ENCODE peak calls at places on chromosomes 3 and 15, in eight cellular contexts. Q is stimulated activated CD4-positive, alpha-beta T cell treated with anti-CD3 and anti-CD28 coated beads, Interleukin-4, amount 100 ng/mL, for 1 hour; W is posterior cingulate gyrus; V is lung microvascular endothelial cell; M is NCI-H1105; Y is breast epithelium; K is AML-193; F is DMS153. O is an unnamed sample.

GRCh38 chr3:123129052-123129451 is 62.2 kb downstream of the PDIA5 start:
- DNase-seq in K (no peak), F (no peak), Y (no peak), W (no peak), Q (no peak), V (no peak), M (no peak), O (no peak)

GRCh38 chr3:32177702-32178198 is 60.7 kb upstream of the CMTM8 start:
- DNase-seq in Y (no peak), W (no peak), Q (peak; percentile 28), M (no peak), V (peak; percentile 92), K (peak; percentile 69), F (peak; percentile 13), O (no peak)

GRCh38 chr3:38257583-38257982 is 8.0 kb upstream of the SLC22A13 start:
- DNase-seq in F (no peak), K (no peak), Y (no peak), V (no peak), W (no peak), M (no peak), Q (no peak), O (no peak)

GRCh38 chr3:107328074-107328473 is 49.2 kb upstream of the CCDC54 start:
- DNase-seq in Y (no peak), M (no peak), K (peak; percentile 35), F (no peak), V (no peak), W (no peak), Q (no peak), O (no peak)

GRCh38 chr15:39774688-39775267 is 7.9 kb downstream of the FSIP1 start:
- DNase-seq in K (peak; percentile 7), V (no peak), W (no peak), F (no peak), M (no peak), Q (peak; percentile 3), Y (no peak), O (no peak)

GRCh38 chr3:126151562-126152302 is 28.7 kb downstream of the ALDH1L1 start:
- DNase-seq in Q (no peak), M (no peak), V (no peak), F (no peak), K (no peak), W (no peak), Y (no peak), O (no peak)

GRCh38 chr15:81133782-81134461 is at the start of gene CFAP161:
- DNase-seq in Q (peak; percentile 40), W (peak; percentile 81), K (no peak), V (no peak), M (peak; percentile 71), F (peak; percentile 50), Y (peak; percentile 57), O (no peak)

GRCh38 chr15:63474810-63475316 is 29.5 kb upstream of the USP3 start:
- DNase-seq in Q (no peak), V (no peak), W (no peak), M (no peak), F (no peak), K (no peak), Y (no peak), O (no peak)

GRCh38 chr3:172181936-172182708 is 142.7 kb downstream of the FNDC3B start:
- DNase-seq in Q (no peak), K (no peak), Y (no peak), M (no peak), W (no peak), V (peak; percentile 91), F (no peak), O (no peak)

GRCh38 chr3:96012941-96013340 is 801.5 kb upstream of the EPHA6 start:
- DNase-seq in V (no peak), M (no peak), Q (no peak), K (no peak), W (no peak), Y (no peak), F (no peak), O (no peak)

GRCh38 chr3:29583861-29584260 is 303.0 kb downstream of the RBMS3 start:
- DNase-seq in V (no peak), Q (no peak), M (no peak), Y (no peak), F (no peak), W (no peak), K (no peak), O (no peak)

GRCh38 chr3:149487598-149488197 is 13.2 kb downstream of the TM4SF4 start:
- DNase-seq in Q (peak; percentile 33), Y (no peak), V (no peak), K (peak; percentile 23), F (no peak), M (no peak), W (no peak), O (no peak)

GRCh38 chr15:100437261-100437660 is 91.5 kb downstream of the CERS3 start:
- DNase-seq in K (no peak), Q (no peak), W (no peak), F (no peak), Y (no peak), M (no peak), V (no peak), O (no peak)

GRCh38 chr3:106628407-106628806 is 748.8 kb upstream of the CCDC54 start:
- DNase-seq in F (peak; percentile 9), V (peak; percentile 85), K (no peak), Q (no peak), M (no peak), W (no peak), Y (no peak), O (no peak)

GRCh38 chr15:90603893-90604292 is 74.2 kb downstream of the CRTC3 start:
- DNase-seq in V (peak; percentile 39), Y (no peak), F (no peak), W (no peak), K (no peak), Q (peak; percentile 57), M (no peak), O (no peak)

GRCh38 chr3:53046171-53047170 is 598 bp upstream of the SFMBT1 start:
- DNase-seq in F (no peak), Q (peak; percentile 52), V (peak; percentile 17), Y (peak; percentile 61), M (no peak), W (peak; percentile 47), K (no peak), O (peak; percentile 38)

GRCh38 chr15:51727141-51727897 is 10.1 kb downstream of the LYSMD2 start:
- DNase-seq in V (peak; percentile 10), M (no peak), F (no peak), Y (no peak), W (no peak), K (no peak), Q (no peak), O (no peak)

GRCh38 chr3:15241341-15241740 is 35.3 kb downstream of the CAPN7 start:
- DNase-seq in M (no peak), W (no peak), F (no peak), Q (peak; percentile 42), Y (no peak), K (peak; percentile 39), V (peak; percentile 51), O (no peak)

GRCh38 chr3:12822725-12823373 is 18.5 kb downstream of the RPL32 start:
- DNase-seq in K (peak; percentile 48), Q (no peak), W (no peak), V (peak; percentile 44), Y (no peak), M (no peak), F (no peak), O (no peak)

GRCh38 chr15:99403597-99403996 is 152.3 kb downstream of the LRRC28 start:
- DNase-seq in K (no peak), W (no peak), F (no peak), M (no peak), Y (no peak), V (no peak), Q (no peak), O (no peak)

GRCh38 chr15:99845009-99845408 is 111.8 kb upstream of the LYSMD4 start:
- DNase-seq in Q (no peak), M (no peak), Y (no peak), V (no peak), K (no peak), W (no peak), F (no peak), O (no peak)

GRCh38 chr3:79846148-79846933 is 78.5 kb upstream of the ROBO1 start:
- DNase-seq in W (no peak), M (no peak), K (peak; percentile 28), V (no peak), Q (no peak), Y (no peak), F (no peak), O (no peak)

GRCh38 chr3:160981217-160981938 is 123.8 kb downstream of the B3GALNT1 start:
- DNase-seq in F (no peak), Q (no peak), M (no peak), W (no peak), Y (no peak), V (peak; percentile 7), K (peak; percentile 99), O (no peak)

O was measured in anterior cingulate cortex.